ENCODE peak calls at places on chromosomes 16 and 17, in nine cellular contexts. R, Z, P, D, T, E, Y, I and A are unnamed samples.

GRCh38 chr17:69524854-69525253 is 110.4 kb downstream of the MAP2K6 start:
- DNase-seq in D (no peak), E (no peak), T (no peak), Y (no peak), R (no peak), Z (no peak), I (no peak), P (no peak), A (no peak)

GRCh38 chr17:61431594-61432311 is 20.5 kb upstream of the TBX4 start:
- DNase-seq in D (peak; percentile 29), Z (peak; percentile 60), T (no peak), I (no peak), E (no peak), Y (no peak), P (no peak), R (no peak), A (no peak)

GRCh38 chr17:17063546-17064122 is 21.4 kb downstream of the MPRIP start:
- DNase-seq in D (peak; percentile 31), I (peak; percentile 93), T (no peak), P (peak; percentile 94), Y (peak; percentile 60), Z (no peak), E (no peak), R (peak; percentile 61), A (peak; percentile 87)

GRCh38 chr17:58396173-58396572 is 21.2 kb downstream of the RNF43 start:
- DNase-seq in D (no peak), P (no peak), Y (no peak), E (no peak), R (no peak), I (no peak), Z (no peak), T (no peak), A (no peak)

GRCh38 chr17:73478768-73479424 is 165.3 kb downstream of the SDK2 start:
- DNase-seq in Y (no peak), R (no peak), Z (no peak), E (no peak), P (no peak), T (no peak), I (no peak), D (peak; percentile 88), A (no peak)

GRCh38 chr17:15475620-15476354 is 8.4 kb upstream of the CDRT4 start:
- DNase-seq in P (no peak), R (no peak), D (no peak), T (peak; percentile 72), I (no peak), Y (peak; percentile 25), E (no peak), Z (no peak), A (no peak)

GRCh38 chr16:28931801-28932225 is at the start of gene CD19:
- DNase-seq in T (no peak), P (no peak), D (no peak), E (no peak), Y (no peak), I (no peak), Z (no peak), R (no peak), A (no peak)

GRCh38 chr17:45575126-45575885 is 84.8 kb upstream of the PLEKHM1 start:
- DNase-seq in E (no peak), I (no peak), P (no peak), R (no peak), D (no peak), Z (no peak), T (no peak), Y (no peak), A (no peak)

GRCh38 chr17:49915260-49915659 is 53.7 kb upstream of the DLX4 start:
- DNase-seq in R (no peak), Z (no peak), D (peak; percentile 50), P (no peak), I (no peak), E (no peak), Y (no peak), T (no peak), A (no peak)

GRCh38 chr17:34154916-34155730 is 100.0 kb upstream of the CCL2 start:
- DNase-seq in Y (no peak), Z (no peak), T (no peak), P (no peak), I (no peak), R (no peak), E (no peak), D (peak; percentile 77), A (no peak)

GRCh38 chr16:25914357-25914962 is 222.7 kb downstream of the HS3ST4 start:
- DNase-seq in P (no peak), I (no peak), R (no peak), E (no peak), D (peak; percentile 55), Z (no peak), T (no peak), Y (no peak), A (no peak)

GRCh38 chr16:88442811-88443576 is 10.1 kb upstream of the ZFPM1 start:
- DNase-seq in P (peak; percentile 86), Y (peak; percentile 49), Z (peak; percentile 27), I (peak; percentile 84), E (peak; percentile 72), D (peak; percentile 95), T (peak; percentile 23), R (peak; percentile 73), A (peak; percentile 80)

GRCh38 chr16:262121-262745 is 13.5 kb downstream of the RGS11 start:
- DNase-seq in Z (no peak), Y (no peak), T (no peak), I (no peak), E (no peak), D (no peak), R (no peak), P (no peak), A (no peak)

DNA sequence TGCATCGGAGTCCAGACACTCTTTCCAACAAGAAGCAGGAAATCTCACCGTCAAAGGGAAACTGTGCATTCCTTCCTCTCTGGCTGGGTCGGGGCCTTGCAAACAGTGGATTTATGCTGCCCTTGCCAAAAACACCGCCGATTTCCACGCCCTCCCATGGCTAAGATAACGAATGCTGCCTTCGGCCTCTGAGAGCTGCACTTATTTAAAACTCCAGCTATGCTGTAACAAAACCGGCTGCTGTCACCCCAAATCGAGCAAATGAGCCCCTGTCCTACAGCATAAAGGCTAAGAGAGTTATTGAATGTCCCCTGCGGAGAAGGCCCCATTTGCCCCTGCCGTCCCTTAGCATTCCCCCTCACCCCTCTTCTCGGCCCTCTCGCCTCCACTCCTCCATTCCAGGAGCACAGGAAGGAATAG is 275.5 kb upstream of the IRX5 start:
- DNase-seq in P (no peak), D (peak; percentile 60), T (peak; percentile 40), R (peak; percentile 29), I (no peak), E (no peak), Z (no peak), Y (peak; percentile 10), A (peak; percentile 71)
- H3K27ac ChIP-seq in P (no peak overlapping the region), D (peak overlapping the region; percentile 71), T (no peak overlapping the region), R (peak overlapping the region; percentile 41), I (no peak overlapping the region), E (no peak overlapping the region), Z (no peak overlapping the region), Y (no peak overlapping the region), A (peak overlapping the region; percentile 72)

GRCh38 chr17:4394208-4395110 is 28.0 kb upstream of the UBE2G1 start:
- DNase-seq in D (peak; percentile 71), E (no peak), I (no peak), Z (no peak), P (no peak), R (no peak), T (no peak), Y (no peak), A (no peak)
- H3K27ac ChIP-seq in D (no peak overlapping the region), E (no peak overlapping the region), I (no peak overlapping the region), Z (no peak overlapping the region), P (no peak overlapping the region), R (no peak overlapping the region), T (no peak overlapping the region), Y (no peak overlapping the region), A (no peak overlapping the region)

GRCh38 chr17:7476951-7477350 is 2.5 kb downstream of the ZBTB4 start:
- DNase-seq in E (no peak), P (no peak), I (no peak), Y (no peak), D (no peak), R (no peak), T (no peak), Z (no peak), A (no peak)
- H3K27ac ChIP-seq in E (peak overlapping the region; percentile 67), P (peak overlapping the region; percentile 99), I (no peak overlapping the region), Y (no peak overlapping the region), D (no peak overlapping the region), R (peak overlapping the region; percentile 100), T (peak overlapping the region; percentile 67), Z (no peak overlapping the region), A (peak overlapping the region; percentile 100)

DNA sequence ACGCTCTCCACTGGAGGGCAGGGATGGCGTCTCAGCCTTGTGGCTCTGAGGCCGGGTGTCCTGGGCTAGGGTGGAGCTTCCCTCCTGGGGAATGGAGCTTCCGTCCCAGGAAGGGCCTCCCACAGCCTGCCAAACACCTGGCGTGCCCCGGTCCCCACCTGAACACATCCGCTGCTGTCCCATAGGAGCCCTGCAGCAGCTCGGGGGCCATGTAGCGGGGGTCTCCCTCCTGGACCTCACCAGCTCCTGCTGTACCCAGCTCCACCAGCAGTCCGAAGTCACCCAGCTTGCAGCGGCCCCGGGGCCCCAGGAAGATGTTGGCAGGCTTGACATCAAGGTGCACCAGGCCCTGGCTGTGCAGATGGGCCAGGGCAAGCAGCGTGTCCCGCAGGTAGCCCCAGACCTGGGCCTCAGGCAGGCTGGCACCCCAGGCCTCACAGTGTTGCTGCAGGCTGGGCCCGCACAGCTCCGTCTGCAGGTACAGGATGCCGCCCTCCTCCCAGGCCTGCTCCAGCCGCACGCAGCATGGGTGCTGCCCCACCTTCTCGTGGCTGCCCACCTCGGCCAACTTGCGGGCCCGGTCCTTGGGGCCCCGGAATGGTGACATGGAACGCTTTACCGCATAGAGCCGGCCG is 5.0 kb downstream of the PKMYT1 start:
- DNase-seq in R (no peak), E (no peak), Z (no peak), P (no peak), T (no peak), I (no peak), Y (no peak), D (no peak), A (no peak)
- H3K27ac ChIP-seq in R (no peak overlapping the region), E (no peak overlapping the region), Z (no peak overlapping the region), P (no peak overlapping the region), T (no peak overlapping the region), I (no peak overlapping the region), Y (no peak overlapping the region), D (no peak overlapping the region), A (no peak overlapping the region)

GRCh38 chr17:44312396-44313104 is 4.1 kb downstream of the RUNDC3A start:
- DNase-seq in Y (no peak), R (no peak), Z (no peak), P (no peak), E (no peak), D (no peak), I (no peak), T (no peak), A (no peak)
- H3K27ac ChIP-seq in Y (no peak overlapping the region), R (no peak overlapping the region), Z (no peak overlapping the region), P (no peak overlapping the region), E (no peak overlapping the region), D (no peak overlapping the region), I (no peak overlapping the region), T (no peak overlapping the region), A (no peak overlapping the region)

DNA sequence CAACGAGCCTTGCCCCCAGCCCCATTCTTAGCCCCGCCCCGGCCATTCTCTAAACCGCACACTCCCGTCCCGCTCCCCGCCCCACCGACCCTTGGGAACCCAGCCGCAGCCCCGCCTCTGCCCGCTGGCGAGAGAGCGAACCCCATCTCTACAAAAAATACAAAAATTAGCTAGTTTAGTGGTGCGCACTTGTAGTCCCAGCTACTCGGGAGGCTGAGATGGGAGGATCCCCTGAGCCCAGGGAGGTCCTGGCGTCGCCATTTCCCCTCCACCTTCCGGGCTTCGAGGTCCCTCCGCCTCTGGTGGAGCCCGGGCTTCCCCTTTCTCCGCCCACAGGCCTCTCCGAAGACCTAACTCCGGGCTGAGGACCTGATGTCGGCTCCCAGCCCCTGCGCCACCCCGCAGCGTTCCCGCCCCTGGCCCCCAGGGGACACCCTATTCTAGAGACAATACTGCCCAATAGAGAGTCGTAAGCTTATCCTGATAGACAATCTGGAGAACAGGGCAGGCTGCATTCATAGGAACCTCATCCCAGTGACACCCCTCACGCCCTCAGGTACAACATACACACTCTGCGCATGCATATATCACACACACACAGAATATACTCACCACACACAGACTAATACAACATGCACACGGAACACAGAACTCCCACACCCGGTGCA is 483 bp upstream of the PROCA1 start:
- DNase-seq in D (peak; percentile 93), Z (no peak), P (peak; percentile 73), I (peak; percentile 70), E (peak; percentile 45), Y (peak; percentile 19), R (peak; percentile 63), T (no peak), A (peak; percentile 38)
- H3K27ac ChIP-seq in D (peak overlapping the region; percentile 89), Z (peak overlapping the region; percentile 71), P (peak overlapping the region; percentile 82), I (no peak overlapping the region), E (peak overlapping the region; percentile 76), Y (peak overlapping the region; percentile 81), R (peak overlapping the region; percentile 95), T (no peak overlapping the region), A (peak overlapping the region; percentile 90)